ENCODE peak calls at places on chromosomes 13 and 19, in four cellular contexts. L, H, M and B are unnamed samples.

GRCh38 chr13:108325863-108326262 is 56.3 kb downstream of the TNFSF13B start:
- DNase-seq in L (no peak), H (no peak), M (no peak), B (no peak)

GRCh38 chr13:101157261-101157660 is 259.0 kb downstream of the NALCN start:
- DNase-seq in L (no peak), H (no peak), M (no peak), B (no peak)

GRCh38 chr13:39676315-39676876 is 20.9 kb downstream of the COG6 start:
- DNase-seq in L (peak), H (no peak), M (no peak), B (no peak)

GRCh38 chr13:23618341-23618740 is 48.1 kb downstream of the TNFRSF19 start:
- DNase-seq in L (peak), H (no peak), M (no peak), B (no peak)

GRCh38 chr13:27118428-27119054 is 53.1 kb downstream of the USP12 start:
- DNase-seq in L (no peak), H (no peak), M (no peak), B (no peak)

GRCh38 chr19:56765107-56765506 is 75.4 kb downstream of the PEG3 start:
- DNase-seq in L (no peak), H (no peak), M (peak), B (no peak)

GRCh38 chr19:4744451-4745170 is 21.0 kb upstream of the DPP9 start:
- DNase-seq in L (peak), H (no peak), M (no peak), B (no peak)

GRCh38 chr19:54464044-54464623 is 556 bp upstream of the LENG9 start:
- DNase-seq in L (peak), H (peak), M (peak), B (peak)

GRCh38 chr19:2549701-2550191 is 73.8 kb downstream of the GADD45B start:
- DNase-seq in L (peak), H (no peak), M (peak), B (no peak)

GRCh38 chr19:12788025-12788681 is 3.1 kb upstream of the JUNB start:
- DNase-seq in L (no peak), H (no peak), M (no peak), B (no peak)

GRCh38 chr19:19276851-19277250 is 3.8 kb upstream of the TM6SF2 start:
- DNase-seq in L (no peak), H (no peak), M (no peak), B (no peak)

GRCh38 chr19:6417713-6418561 is 6.7 kb downstream of the KHSRP start:
- DNase-seq in L (peak), H (no peak), M (no peak), B (no peak)

GRCh38 chr13:64579331-64579730 is 2650.8 kb downstream of the PCDH9 start:
- DNase-seq in L (no peak), H (no peak), M (no peak), B (no peak)

GRCh38 chr19:2097330-2098327 is 914 bp downstream of the IZUMO4 start:
- DNase-seq in L (no peak), H (no peak), M (no peak), B (peak)

GRCh38 chr19:5896365-5897076 is 7.1 kb downstream of the NDUFA11 start:
- DNase-seq in L (no peak), H (no peak), M (no peak), B (no peak)

GRCh38 chr13:36736119-36736726 is 62.4 kb downstream of the SERTM1 start:
- DNase-seq in L (peak), H (peak), M (no peak), B (no peak)

GRCh38 chr19:6211632-6212402 is 68.0 kb downstream of the MLLT1 start:
- DNase-seq in L (no peak), H (no peak), M (peak), B (no peak)

GRCh38 chr19:58086825-58087710 is 11.0 kb downstream of the ZSCAN18 start:
- DNase-seq in L (no peak), H (no peak), M (no peak), B (no peak)

GRCh38 chr19:10295305-10295846 is 5.6 kb downstream of the ICAM5 start:
- DNase-seq in L (no peak), H (no peak), M (peak), B (no peak)